ENCODE peak calls at places on chromosomes 7 and 10, in four cellular contexts. B is GM12878, J is K562, X is H1. G is an unnamed sample.

GRCh38 chr7:2668401-2668800 is 19.6 kb upstream of the AMZ1 start:
- DNase-seq in B (no peak), J (no peak), X (no peak), G (no peak)

GRCh38 chr7:106041140-106041717 is 70.9 kb downstream of the SYPL1 start:
- DNase-seq in B (no peak), J (peak), X (no peak), G (peak)

GRCh38 chr7:116329845-116330503 is 119.6 kb downstream of the TES start:
- DNase-seq in B (no peak), J (no peak), X (no peak), G (no peak)

GRCh38 chr10:11547111-11547625 is 64.3 kb downstream of the USP6NL start:
- DNase-seq in B (no peak), J (no peak), X (no peak), G (peak)

GRCh38 chr10:117968354-117969182 is 78.2 kb downstream of the RAB11FIP2 start:
- DNase-seq in B (no peak), J (peak), X (no peak), G (peak)

GRCh38 chr7:112930787-112931186 is 140.6 kb upstream of the TMEM168 start:
- DNase-seq in B (no peak), J (no peak), X (no peak), G (peak)

GRCh38 chr10:86232646-86233045 is 133.9 kb downstream of the GRID1 start:
- DNase-seq in B (no peak), J (no peak), X (no peak), G (no peak)

GRCh38 chr10:120998251-120998650 is 147.1 kb downstream of the WDR11 start:
- DNase-seq in B (no peak), J (no peak), X (no peak), G (no peak)

GRCh38 chr10:102322914-102323313 is 72.6 kb upstream of the NFKB2 start:
- DNase-seq in B (no peak), J (no peak), X (no peak), G (no peak)

GRCh38 chr10:31926765-31927596 is 1.6 kb downstream of the ARHGAP12 start:
- DNase-seq in B (no peak), J (no peak), X (no peak), G (no peak)

GRCh38 chr10:88670497-88670896 is 6.3 kb downstream of the LIPF start:
- DNase-seq in B (no peak), J (no peak), X (no peak), G (no peak)

GRCh38 chr10:2986341-2986933 is 80.9 kb upstream of the PFKP start:
- DNase-seq in B (no peak), J (no peak), X (no peak), G (no peak)

GRCh38 chr10:30984563-30985328 is 46.9 kb downstream of the ZNF438 start:
- DNase-seq in B (no peak), J (no peak), X (no peak), G (no peak)

GRCh38 chr10:88062798-88063472 is 199.5 kb downstream of the PTEN start:
- DNase-seq in B (no peak), J (no peak), X (no peak), G (peak)

GRCh38 chr7:7271094-7271874 is 88.9 kb downstream of the C1GALT1 start:
- DNase-seq in B (no peak), J (no peak), X (no peak), G (no peak)

GRCh38 chr7:3825491-3825890 is 524.4 kb downstream of the SDK1 start:
- DNase-seq in B (no peak), J (no peak), X (no peak), G (no peak)

GRCh38 chr10:128854965-128855364 is 612.1 kb upstream of the MGMT start:
- DNase-seq in B (no peak), J (no peak), X (no peak), G (peak)

GRCh38 chr7:66206116-66206908 is 1.2 kb downstream of the TPST1 start:
- DNase-seq in B (no peak), J (no peak), X (no peak), G (no peak)

GRCh38 chr7:131507592-131508331 is 48.7 kb downstream of the PODXL start:
- DNase-seq in B (no peak), J (peak), X (no peak), G (peak)
- TF ChIP-seq GABPA in B (no peak), J (no peak), X (no peak), G (no peak)

DNA sequence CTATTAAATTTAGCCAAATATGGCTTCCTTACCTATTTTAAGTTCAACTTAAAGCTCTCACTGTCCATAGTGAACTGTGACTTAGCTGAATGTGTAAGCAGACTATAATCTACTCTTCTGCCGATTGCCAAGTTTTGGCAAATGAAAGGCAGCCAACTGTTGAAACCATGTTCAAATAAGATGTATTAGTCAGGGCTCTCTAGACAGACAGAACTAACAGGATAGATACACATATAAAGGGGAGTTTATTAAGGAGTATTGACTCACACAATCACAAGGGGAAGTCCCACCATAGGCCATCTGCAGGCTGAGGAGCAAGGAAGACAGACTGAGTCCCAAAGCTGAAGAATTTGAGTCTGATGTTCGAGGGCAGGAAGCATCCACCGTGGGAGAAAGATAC is 837.7 kb upstream of the AUTS2 start:
- DNase-seq in B (no peak), J (no peak), X (no peak), G (no peak)
- TF ChIP-seq CEBPB in B (no peak), J (no peak), X (no peak), G (no peak)

GRCh38 chr10:75042292-75042974 is 69.0 kb upstream of the SAMD8 start:
- DNase-seq in B (no peak), J (no peak), X (no peak), G (no peak)
- TF ChIP-seq GABPA in B (no peak), J (no peak), X (no peak), G (no peak)

DNA sequence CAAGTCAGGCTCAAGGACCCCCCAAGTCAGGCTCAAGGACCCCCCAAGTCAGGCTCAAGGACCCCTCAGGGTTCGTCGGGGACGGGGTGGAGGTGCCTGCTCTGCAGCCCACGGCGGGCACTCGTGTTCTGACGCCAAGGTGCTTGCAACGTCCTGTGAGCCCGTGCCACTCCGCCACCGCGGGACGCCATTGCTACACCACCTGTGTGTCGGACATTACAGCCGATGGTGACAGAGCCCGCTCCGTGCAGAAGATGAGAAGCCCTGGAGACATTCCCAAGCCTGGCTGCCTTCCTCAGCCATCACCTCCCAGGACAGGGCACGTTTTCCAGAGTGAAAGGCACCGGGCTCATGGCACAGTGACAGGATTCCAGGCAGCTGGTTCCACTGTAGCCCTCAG is 97.7 kb upstream of the DNAAF5 start:
- DNase-seq in B (no peak), J (no peak), X (no peak), G (no peak)
- TF ChIP-seq CEBPB in B (no peak), J (no peak), X (no peak), G (no peak)

GRCh38 chr10:29732918-29733317 is 98.1 kb upstream of the SVIL start:
- DNase-seq in B (no peak), J (no peak), X (no peak), G (no peak)

GRCh38 chr10:29733323-29733722 is 98.6 kb upstream of the SVIL start:
- DNase-seq in B (no peak), J (no peak), X (no peak), G (no peak)

GRCh38 chr10:29730969-29731368 is 96.2 kb upstream of the SVIL start:
- DNase-seq in B (no peak), J (no peak), X (no peak), G (no peak)

GRCh38 chr10:29730461-29730860 is 95.7 kb upstream of the SVIL start:
- DNase-seq in B (no peak), J (no peak), X (no peak), G (no peak)

GRCh38 chr10:29731760-29732159 is 97.0 kb upstream of the SVIL start:
- DNase-seq in B (no peak), J (no peak), X (no peak), G (no peak)
- TF ChIP-seq GABPA in B (no peak), J (no peak), X (no peak), G (no peak)

GRCh38 chr10:77505431-77506334 is 131.9 kb downstream of the KCNMA1 start:
- DNase-seq in B (no peak), J (no peak), X (no peak), G (no peak)
- TF ChIP-seq CEBPB in B (no peak), J (no peak), X (no peak), G (no peak)

GRCh38 chr7:55486172-55486550 is 86.1 kb downstream of the VOPP1 start:
- DNase-seq in B (no peak), J (no peak), X (no peak), G (no peak)
- TF ChIP-seq GABPA in B (no peak), J (no peak), X (no peak), G (no peak)

GRCh38 chr10:23096814-23097549 is 1.6 kb downstream of the MSRB2 start:
- DNase-seq in B (no peak), J (peak), X (no peak), G (no peak)
- TF ChIP-seq CEBPB in B (no peak), J (peak), X (no peak), G (peak)

GRCh38 chr7:64945481-64945756 is 42.3 kb downstream of the ZNF273 start:
- DNase-seq in B (no peak), J (no peak), X (no peak), G (no peak)
- TF ChIP-seq GABPA in B (no peak), J (no peak), X (no peak), G (no peak)

G was measured in HepG2.